ENCODE peak calls at places on chromosome 1, in five cellular contexts. One of them, this sample, is unnamed.

GRCh38 chr1:87684194-87684593 is 355.5 kb downstream of the LMO4 start:
- DNase-seq in pancreas: no peak
- DNase-seq in left ventricle myocardium inferior: no peak
- DNase-seq in A673: peak; percentile 51
- DNase-seq in vagina: no peak
- DNase-seq in this sample: peak; percentile 13

GRCh38 chr1:35768350-35769187 is 1.2 kb downstream of the CLSPN start:
- DNase-seq in pancreas: no peak
- DNase-seq in vagina: no peak
- DNase-seq in left ventricle myocardium inferior: no peak
- DNase-seq in A673: peak; percentile 38
- DNase-seq in this sample: no peak

GRCh38 chr1:161905269-161905884 is 118.3 kb downstream of the OLFML2B start:
- DNase-seq in left ventricle myocardium inferior: no peak
- DNase-seq in pancreas: no peak
- DNase-seq in A673: peak; percentile 55
- DNase-seq in vagina: no peak
- DNase-seq in this sample: peak; percentile 37

GRCh38 chr1:24745711-24746582 is 700 bp downstream of the CLIC4 start:
- DNase-seq in pancreas: peak; percentile 81
- DNase-seq in left ventricle myocardium inferior: peak; percentile 32
- DNase-seq in A673: peak; percentile 76
- DNase-seq in vagina: no peak
- DNase-seq in this sample: peak; percentile 51

GRCh38 chr1:234725177-234726132 is 115.5 kb upstream of the IRF2BP2 start:
- DNase-seq in vagina: no peak
- DNase-seq in A673: no peak
- DNase-seq in pancreas: peak; percentile 59
- DNase-seq in left ventricle myocardium inferior: peak; percentile 44
- DNase-seq in this sample: peak; percentile 37

GRCh38 chr1:54287821-54288220 is 87.9 kb downstream of the MRPL37 start:
- DNase-seq in vagina: no peak
- DNase-seq in A673: no peak
- DNase-seq in pancreas: no peak
- DNase-seq in left ventricle myocardium inferior: no peak
- DNase-seq in this sample: peak; percentile 32

GRCh38 chr1:46278807-46279206 is 24.6 kb downstream of the LRRC41 start:
- DNase-seq in A673: no peak
- DNase-seq in vagina: no peak
- DNase-seq in left ventricle myocardium inferior: no peak
- DNase-seq in pancreas: no peak
- DNase-seq in this sample: no peak

GRCh38 chr1:248849152-248849551 is 9.7 kb downstream of the ZNF692 start:
- DNase-seq in pancreas: no peak
- DNase-seq in vagina: no peak
- DNase-seq in A673: no peak
- DNase-seq in left ventricle myocardium inferior: no peak
- DNase-seq in this sample: no peak

GRCh38 chr1:117859901-117860300 is 69.5 kb downstream of the GDAP2 start:
- DNase-seq in left ventricle myocardium inferior: no peak
- DNase-seq in vagina: no peak
- DNase-seq in pancreas: no peak
- DNase-seq in A673: no peak
- DNase-seq in this sample: no peak

GRCh38 chr1:220552672-220553258 is 24.8 kb downstream of the MARK1 start:
- DNase-seq in left ventricle myocardium inferior: no peak
- DNase-seq in A673: no peak
- DNase-seq in pancreas: no peak
- DNase-seq in vagina: no peak
- DNase-seq in this sample: no peak

GRCh38 chr1:23369335-23370013 is at the start of gene ZNF436:
- DNase-seq in pancreas: peak; percentile 88
- DNase-seq in A673: peak; percentile 89
- DNase-seq in left ventricle myocardium inferior: peak; percentile 90
- DNase-seq in vagina: no peak
- DNase-seq in this sample: peak; percentile 94

GRCh38 chr1:24384251-24385090 is 29.1 kb downstream of the STPG1 start:
- DNase-seq in left ventricle myocardium inferior: no peak
- DNase-seq in A673: no peak
- DNase-seq in vagina: peak; percentile 69
- DNase-seq in pancreas: no peak
- DNase-seq in this sample: peak; percentile 37

GRCh38 chr1:7221823-7222462 is 436.7 kb downstream of the CAMTA1 start:
- DNase-seq in pancreas: no peak
- DNase-seq in A673: no peak
- DNase-seq in vagina: no peak
- DNase-seq in left ventricle myocardium inferior: no peak
- DNase-seq in this sample: no peak

GRCh38 chr1:41466146-41466545 is 18.3 kb downstream of the EDN2 start:
- DNase-seq in pancreas: no peak
- DNase-seq in vagina: no peak
- DNase-seq in left ventricle myocardium inferior: no peak
- DNase-seq in A673: no peak
- DNase-seq in this sample: no peak

GRCh38 chr1:40096977-40097782 is at the start of gene PPT1:
- DNase-seq in left ventricle myocardium inferior: peak; percentile 80
- DNase-seq in vagina: no peak
- DNase-seq in pancreas: peak; percentile 91
- DNase-seq in A673: peak; percentile 86
- DNase-seq in this sample: peak; percentile 67
- TF ChIP-seq CTCF in left ventricle myocardium inferior: peak; percentile 22
- TF ChIP-seq CTCF in vagina: no peak
- TF ChIP-seq CTCF in pancreas: no peak
- TF ChIP-seq CTCF in A673: peak; percentile 10
- TF ChIP-seq CTCF in this sample: no peak

GRCh38 chr1:153341431-153341934 is 7.2 kb downstream of the PGLYRP4 start:
- DNase-seq in left ventricle myocardium inferior: no peak
- DNase-seq in pancreas: no peak
- DNase-seq in A673: no peak
- DNase-seq in vagina: peak; percentile 67
- DNase-seq in this sample: no peak
- H3K4me1 ChIP-seq in left ventricle myocardium inferior: no peaks in the 10 kb centered on the region
- H3K4me1 ChIP-seq in pancreas: no peaks in the 10 kb centered on the region
- H3K4me1 ChIP-seq in A673: no peaks in the 10 kb centered on the region
- H3K4me1 ChIP-seq in vagina: no peaks in the 10 kb centered on the region
- H3K4me1 ChIP-seq in this sample: peaks cover 58% of the 10 kb centered on the region

GRCh38 chr1:150268342-150268705 is 492 bp downstream of the APH1A start:
- DNase-seq in pancreas: no peak
- DNase-seq in vagina: no peak
- DNase-seq in A673: no peak
- DNase-seq in left ventricle myocardium inferior: no peak
- DNase-seq in this sample: peak; percentile 28

GRCh38 chr1:150268706-150269403 is at the start of gene APH1A:
- DNase-seq in vagina: peak; percentile 98
- DNase-seq in A673: peak; percentile 99
- DNase-seq in pancreas: peak; percentile 93
- DNase-seq in left ventricle myocardium inferior: peak; percentile 96
- DNase-seq in this sample: peak; percentile 98

GRCh38 chr1:150273310-150273709 is 720 bp downstream of the C1orf54 start:
- DNase-seq in pancreas: no peak
- DNase-seq in left ventricle myocardium inferior: no peak
- DNase-seq in vagina: no peak
- DNase-seq in A673: no peak
- DNase-seq in this sample: no peak

GRCh38 chr1:150267896-150268295 is 920 bp downstream of the APH1A start:
- DNase-seq in vagina: no peak
- DNase-seq in A673: no peak
- DNase-seq in pancreas: no peak
- DNase-seq in left ventricle myocardium inferior: no peak
- DNase-seq in this sample: no peak

DNA sequence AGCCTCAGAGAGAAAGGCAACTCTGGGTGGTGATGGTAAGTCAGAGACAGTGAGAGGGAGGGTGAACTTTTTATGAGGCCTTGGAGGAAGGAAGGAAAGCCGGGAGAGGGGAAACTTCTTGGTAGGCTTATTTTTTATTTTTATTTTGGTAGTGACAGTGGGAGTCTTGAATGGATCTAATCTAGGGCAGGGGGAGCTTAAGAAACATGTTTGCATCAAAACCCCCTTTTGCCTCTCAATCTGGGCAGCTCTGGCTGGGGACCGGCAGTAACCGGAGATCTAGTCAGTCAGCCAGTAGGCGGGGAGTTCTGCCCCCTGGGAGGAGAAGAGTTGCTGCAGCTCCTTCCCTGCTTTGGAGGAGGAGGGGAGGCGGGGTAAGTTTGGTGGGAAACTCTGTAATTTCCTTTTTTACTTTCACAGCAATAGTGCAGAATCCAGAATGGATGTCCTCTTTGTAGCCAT is at the start of gene C1orf54:
- DNase-seq in vagina: no peak
- DNase-seq in A673: peak; percentile 80
- DNase-seq in left ventricle myocardium inferior: peak; percentile 77
- DNase-seq in pancreas: no peak
- DNase-seq in this sample: peak; percentile 71
- TF ChIP-seq CTCF in vagina: no peak
- TF ChIP-seq CTCF in A673: peak; percentile 29
- TF ChIP-seq CTCF in left ventricle myocardium inferior: peak; percentile 32
- TF ChIP-seq CTCF in pancreas: no peak
- TF ChIP-seq CTCF in this sample: peak; percentile 35

GRCh38 chr1:203545032-203545816 is 51.3 kb downstream of the OPTC start:
- DNase-seq in left ventricle myocardium inferior: no peak
- DNase-seq in pancreas: no peak
- DNase-seq in A673: no peak
- DNase-seq in vagina: no peak
- DNase-seq in this sample: no peak

GRCh38 chr1:203547147-203547546 is 53.2 kb downstream of the OPTC start:
- DNase-seq in A673: no peak
- DNase-seq in vagina: no peak
- DNase-seq in pancreas: no peak
- DNase-seq in left ventricle myocardium inferior: no peak
- DNase-seq in this sample: no peak

GRCh38 chr1:203546274-203546673 is 52.3 kb downstream of the OPTC start:
- DNase-seq in A673: no peak
- DNase-seq in pancreas: no peak
- DNase-seq in vagina: no peak
- DNase-seq in left ventricle myocardium inferior: no peak
- DNase-seq in this sample: no peak

GRCh38 chr1:203548917-203549708 is 55.2 kb downstream of the OPTC start:
- DNase-seq in vagina: no peak
- DNase-seq in pancreas: no peak
- DNase-seq in A673: no peak
- DNase-seq in left ventricle myocardium inferior: no peak
- DNase-seq in this sample: no peak

GRCh38 chr1:203547771-203548421 is 53.9 kb downstream of the OPTC start:
- DNase-seq in vagina: no peak
- DNase-seq in pancreas: no peak
- DNase-seq in A673: peak; percentile 88
- DNase-seq in left ventricle myocardium inferior: no peak
- DNase-seq in this sample: no peak
- H3K4me1 ChIP-seq in vagina: peaks cover 15% of the 10 kb centered on the region
- H3K4me1 ChIP-seq in pancreas: no peaks in the 10 kb centered on the region
- H3K4me1 ChIP-seq in A673: peaks cover 32% of the 10 kb centered on the region
- H3K4me1 ChIP-seq in left ventricle myocardium inferior: peaks cover 37% of the 10 kb centered on the region
- H3K4me1 ChIP-seq in this sample: peaks cover 3% of the 10 kb centered on the region

This sample was measured in cardiac muscle cell.